ENCODE peak calls at places on chromosomes 13 and 19, in nine cellular contexts. G is uterus, T is fibroblast of lung, E is stomach, Y is IMR-90, C is adrenal gland, U is cardiac muscle cell, R is upper lobe of left lung, N is hepatocyte. L is an unnamed sample. For H3K4me1, the result is how much of the 10 kb centered on the place peaks cover.

GRCh38 chr19:10961073-10961762 is 388 bp downstream of the SMARCA4 start:
- DNase-seq in Y (no peak), C (peak), U (peak), E (peak), T (peak), N (no peak), R (peak), G (no peak), L (peak)

GRCh38 chr19:49114630-49115363 is 627 bp downstream of the LIN7B start:
- DNase-seq in T (peak), E (peak), N (peak), C (peak), U (peak), R (peak), Y (peak), G (peak), L (peak)

GRCh38 chr19:2446390-2446789 is 10.4 kb downstream of the LMNB2 start:
- DNase-seq in R (no peak), C (no peak), T (no peak), U (no peak), N (no peak), G (no peak), E (no peak), Y (no peak), L (no peak)

GRCh38 chr13:78978381-78978998 is 319.5 kb upstream of the OBI1 start:
- DNase-seq in R (peak), G (no peak), T (peak), Y (peak), U (peak), E (peak), N (peak), C (peak), L (peak)

GRCh38 chr13:75178436-75178835 is 303.5 kb downstream of the TBC1D4 start:
- DNase-seq in G (no peak), C (no peak), T (no peak), E (no peak), R (no peak), N (no peak), Y (no peak), U (no peak), L (no peak)

GRCh38 chr13:80363890-80364503 is 23.1 kb upstream of the SPRY2 start:
- DNase-seq in R (no peak), C (no peak), U (peak), G (no peak), N (peak), T (peak), E (no peak), Y (peak), L (peak)

GRCh38 chr19:13155472-13156284 is 5.5 kb downstream of the IER2 start:
- DNase-seq in U (peak), T (peak), G (peak), R (peak), C (peak), Y (peak), N (peak), E (peak), L (peak)

GRCh38 chr13:25018729-25019115 is 77.2 kb upstream of the PABPC3 start:
- DNase-seq in T (no peak), C (no peak), G (no peak), R (no peak), N (no peak), E (no peak), Y (no peak), U (no peak), L (no peak)

GRCh38 chr19:38037151-38037611 is 130.2 kb downstream of the SIPA1L3 start:
- DNase-seq in Y (no peak), U (no peak), T (no peak), G (no peak), C (no peak), N (no peak), R (no peak), E (no peak), L (no peak)

GRCh38 chr19:18193388-18194207 is 580 bp downstream of the MPV17L2 start:
- DNase-seq in U (no peak), R (peak), N (no peak), E (no peak), Y (no peak), C (no peak), G (no peak), T (no peak), L (no peak)

DNA sequence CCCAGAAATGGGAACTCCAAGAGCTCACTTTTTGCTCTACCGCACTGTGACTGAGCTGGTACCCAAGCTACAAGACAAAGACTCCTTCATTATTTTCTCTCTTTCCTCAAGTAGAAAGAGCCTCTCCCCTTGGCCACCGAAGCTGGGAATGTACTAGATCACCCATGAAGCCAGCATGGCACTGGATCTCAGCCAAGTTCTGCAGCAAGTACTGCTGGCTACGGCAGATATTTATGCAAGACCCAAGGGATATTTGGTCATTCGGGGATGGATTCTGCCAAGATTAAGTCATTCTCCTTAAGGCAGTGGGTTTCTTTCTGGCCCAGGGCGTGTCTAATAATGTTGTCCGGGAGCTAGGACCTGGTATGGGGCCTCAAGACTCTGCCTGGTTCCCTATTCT is 633.5 kb downstream of the SLITRK1 start:
- DNase-seq in Y (no peak), N (no peak), G (no peak), C (no peak), E (no peak), R (no peak), T (no peak), U (peak), L (peak)
- H3K4me3 ChIP-seq in Y (no peak), N (no peak), G (no peak), C (no peak), E (no peak), R (no peak), T (no peak), U (no peak), L (no peak)

DNA sequence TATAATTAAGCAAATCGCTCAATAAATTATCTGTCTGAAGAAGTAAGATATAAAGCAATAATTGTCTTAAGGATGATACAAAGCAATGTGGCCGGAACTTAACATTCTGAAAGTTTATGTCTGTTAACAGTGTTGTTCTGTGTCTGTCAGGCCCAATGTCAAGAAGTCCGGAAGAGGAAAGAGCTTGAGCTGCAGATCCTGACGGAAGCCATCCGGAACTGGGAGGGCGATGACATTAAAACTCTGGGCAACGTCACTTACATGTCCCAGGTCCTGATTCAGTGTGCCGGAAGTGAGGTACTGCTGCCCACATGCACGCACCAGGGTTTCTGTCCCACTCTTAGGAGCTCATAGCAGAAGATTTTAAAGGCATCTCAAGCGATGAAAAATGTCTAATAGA is 45.1 kb upstream of the TEX29 start:
- DNase-seq in E (no peak), R (no peak), N (no peak), Y (no peak), G (no peak), T (no peak), U (no peak), C (no peak), L (no peak)
- H3K4me1 ChIP-seq in E (under half), R (under half), N (under half), Y (under half), G (under half), T (under half), U (under half), C (under half), L (under half)

DNA sequence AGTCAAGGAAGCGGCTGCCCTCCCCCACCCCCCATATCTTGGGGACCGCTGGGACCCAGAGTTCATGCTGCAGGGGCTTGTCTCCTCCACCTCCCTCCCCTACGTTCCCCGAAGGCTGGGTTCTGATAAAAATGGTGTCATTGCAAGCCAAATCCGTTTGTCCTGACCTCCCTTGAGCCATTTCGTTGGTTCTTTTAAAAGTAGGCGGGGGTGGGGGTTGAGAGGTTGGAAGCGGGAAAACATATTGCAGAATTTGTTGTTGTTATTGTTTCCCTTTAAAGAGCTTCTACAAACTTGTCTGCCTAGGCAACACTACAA is 710 bp downstream of the CLDN10 start:
- DNase-seq in T (no peak), C (no peak), G (no peak), Y (no peak), N (no peak), R (no peak), U (no peak), E (no peak), L (no peak)
- H3K4me3 ChIP-seq in T (no peak), C (no peak), G (no peak), Y (no peak), N (no peak), R (peak), U (peak), E (peak), L (no peak)

GRCh38 chr13:110616103-110617101 is 1.1 kb downstream of the NAXD start:
- DNase-seq in G (no peak), C (peak), Y (peak), U (peak), T (peak), N (peak), R (peak), E (peak), L (peak)

GRCh38 chr13:110618167-110618566 is 2.8 kb downstream of the NAXD start:
- DNase-seq in C (no peak), R (no peak), E (no peak), T (peak), N (no peak), G (no peak), U (no peak), Y (no peak), L (no peak)

GRCh38 chr13:110617326-110618072 is 2.2 kb downstream of the NAXD start:
- DNase-seq in G (peak), U (peak), R (peak), T (peak), N (peak), Y (peak), C (peak), E (peak), L (no peak)

GRCh38 chr13:110618780-110619179 is 3.4 kb downstream of the NAXD start:
- DNase-seq in U (no peak), T (no peak), Y (no peak), R (no peak), C (no peak), N (no peak), G (no peak), E (no peak), L (no peak)

GRCh38 chr13:110620596-110620995 is 5.3 kb downstream of the NAXD start:
- DNase-seq in E (no peak), N (no peak), C (no peak), T (no peak), Y (no peak), U (no peak), R (no peak), G (no peak), L (no peak)
- H3K4me1 ChIP-seq in E (half or more), N (under half), C (under half), T (under half), Y (under half), U (under half), R (under half), G (under half), L (under half)

GRCh38 chr19:57599377-57599760 is 316 bp upstream of the ZNF530 start:
- DNase-seq in G (no peak), E (no peak), C (no peak), Y (no peak), N (no peak), R (no peak), U (no peak), T (no peak), L (no peak)
- H3K4me3 ChIP-seq in G (peak), E (peak), C (peak), Y (peak), N (no peak), R (peak), U (peak), T (peak), L (peak)

GRCh38 chr13:110334841-110335490 is 27.9 kb downstream of the COL4A2 start:
- DNase-seq in U (no peak), T (no peak), G (no peak), R (no peak), C (no peak), Y (no peak), N (no peak), E (no peak), L (peak)

GRCh38 chr13:110332750-110333149 is 25.7 kb downstream of the COL4A2 start:
- DNase-seq in T (no peak), C (no peak), G (no peak), U (no peak), Y (peak), R (no peak), N (no peak), E (no peak), L (no peak)

GRCh38 chr13:110336108-110336507 is 29.0 kb downstream of the COL4A2 start:
- DNase-seq in C (no peak), G (no peak), N (no peak), Y (no peak), T (no peak), U (no peak), R (no peak), E (no peak), L (no peak)

GRCh38 chr13:110333837-110334236 is 26.8 kb downstream of the COL4A2 start:
- DNase-seq in N (no peak), R (no peak), U (no peak), C (no peak), E (no peak), T (no peak), Y (no peak), G (no peak), L (no peak)

GRCh38 chr13:110334256-110334655 is 27.2 kb downstream of the COL4A2 start:
- DNase-seq in Y (peak), U (no peak), N (no peak), C (no peak), G (no peak), T (no peak), R (no peak), E (no peak), L (no peak)
- H3K4me1 ChIP-seq in Y (half or more), U (under half), N (under half), C (under half), G (under half), T (under half), R (under half), E (half or more), L (under half)

GRCh38 chr19:42352893-42353259 is 27.4 kb downstream of the MEGF8 start:
- DNase-seq in E (no peak), U (no peak), T (no peak), C (no peak), N (no peak), R (no peak), Y (no peak), G (no peak), L (no peak)

GRCh38 chr19:42352216-42352892 is 26.9 kb downstream of the MEGF8 start:
- DNase-seq in T (no peak), E (no peak), G (no peak), C (no peak), U (no peak), N (no peak), R (no peak), Y (peak), L (peak)

GRCh38 chr19:42355896-42356295 is 30.5 kb downstream of the MEGF8 start:
- DNase-seq in T (no peak), Y (no peak), N (no peak), U (no peak), R (no peak), G (no peak), C (no peak), E (no peak), L (no peak)

GRCh38 chr19:42351079-42351735 is 25.8 kb downstream of the MEGF8 start:
- DNase-seq in Y (no peak), T (no peak), C (no peak), U (no peak), G (no peak), R (no peak), N (no peak), E (no peak), L (no peak)

DNA sequence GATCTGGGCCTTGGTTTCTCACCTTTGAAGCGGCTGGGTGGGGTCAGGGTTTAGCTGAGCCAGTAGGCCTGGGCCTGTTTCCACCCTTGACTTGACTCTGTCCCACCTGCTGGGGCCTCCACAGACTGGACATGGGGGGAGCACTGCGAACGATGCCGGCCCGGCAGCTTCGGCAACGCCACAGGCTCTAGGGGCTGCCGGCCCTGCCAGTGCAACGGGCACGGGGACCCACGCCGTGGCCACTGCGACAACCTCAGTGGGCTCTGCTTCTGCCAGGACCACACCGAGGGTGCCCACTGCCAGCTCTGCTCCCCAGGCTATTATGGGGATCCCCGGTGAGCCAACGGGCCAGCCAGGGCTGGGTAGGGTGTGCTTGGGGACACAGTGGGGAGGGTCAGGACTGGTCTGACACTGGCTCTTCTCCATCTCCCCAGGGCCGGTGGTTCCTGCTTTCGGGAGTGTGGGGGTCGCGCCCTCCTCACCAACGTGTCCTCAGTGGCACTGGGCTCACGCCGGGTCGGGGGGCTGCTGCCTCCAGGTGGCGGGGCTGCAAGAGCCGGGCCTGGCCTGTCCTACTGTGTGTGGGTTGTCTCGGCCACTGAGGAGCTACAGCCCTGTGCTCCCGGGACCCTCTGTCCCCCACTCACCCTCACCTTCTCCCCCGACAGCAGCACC is 28.0 kb downstream of the MEGF8 start:
- DNase-seq in R (no peak), E (no peak), N (no peak), T (no peak), U (no peak), G (no peak), Y (no peak), C (no peak), L (no peak)
- H3K4me3 ChIP-seq in R (no peak), E (no peak), N (no peak), T (no peak), U (no peak), G (no peak), Y (no peak), C (no peak), L (no peak)